ENCODE peak calls at places on chromosome 10, in four cellular contexts. One of them, this sample, is unnamed.
A peak's percentile ranks its signal among the peaks of the same experiment; 100 is the strongest.

GRCh38 chr10:105611244-105611798 is 970.2 kb downstream of the SORCS3 start:
- DNase-seq in HepG2: no peak
- DNase-seq in WTC11: no peak
- DNase-seq in K562: no peak
- DNase-seq in this sample: no peak

GRCh38 chr10:10831085-10831484 is 186.6 kb upstream of the CELF2 start:
- DNase-seq in HepG2: no peak
- DNase-seq in K562: no peak
- DNase-seq in WTC11: no peak
- DNase-seq in this sample: no peak

GRCh38 chr10:119337223-119337622 is 129.9 kb downstream of the GRK5 start:
- DNase-seq in HepG2: no peak
- DNase-seq in K562: no peak
- DNase-seq in WTC11: no peak
- DNase-seq in this sample: no peak

GRCh38 chr10:126270116-126270515 is 118.2 kb downstream of the ADAM12 start:
- DNase-seq in WTC11: no peak
- DNase-seq in HepG2: no peak
- DNase-seq in K562: no peak
- DNase-seq in this sample: no peak

GRCh38 chr10:90939648-90940047 is 18.8 kb upstream of the ANKRD1 start:
- DNase-seq in K562: no peak
- DNase-seq in WTC11: no peak
- DNase-seq in HepG2: no peak
- DNase-seq in this sample: no peak

GRCh38 chr10:104608076-104608828 is 32.8 kb upstream of the SORCS3 start:
- DNase-seq in WTC11: no peak
- DNase-seq in K562: no peak
- DNase-seq in HepG2: no peak
- DNase-seq in this sample: no peak

GRCh38 chr10:119859422-119860258 is 13.0 kb downstream of the MCMBP start:
- DNase-seq in WTC11: no peak
- DNase-seq in K562: no peak
- DNase-seq in HepG2: peak; percentile 44
- DNase-seq in this sample: peak; percentile 28

GRCh38 chr10:102347236-102347828 is 48.2 kb upstream of the NFKB2 start:
- DNase-seq in HepG2: peak; percentile 41
- DNase-seq in WTC11: peak; percentile 70
- DNase-seq in K562: no peak
- DNase-seq in this sample: peak; percentile 62

GRCh38 chr10:92891885-92892705 is 43.8 kb downstream of the EXOC6 start:
- DNase-seq in K562: peak; percentile 15
- DNase-seq in HepG2: peak; percentile 96
- DNase-seq in WTC11: no peak
- DNase-seq in this sample: peak; percentile 35

GRCh38 chr10:133464582-133465031 is 10.9 kb downstream of the SCART1 start:
- DNase-seq in HepG2: no peak
- DNase-seq in WTC11: no peak
- DNase-seq in K562: no peak
- DNase-seq in this sample: no peak

GRCh38 chr10:28681345-28681763 is 4.0 kb downstream of the BAMBI start:
- DNase-seq in K562: no peak
- DNase-seq in WTC11: no peak
- DNase-seq in HepG2: no peak
- DNase-seq in this sample: no peak

GRCh38 chr10:26735435-26735834 is 37.9 kb downstream of the PDSS1 start:
- DNase-seq in WTC11: no peak
- DNase-seq in K562: no peak
- DNase-seq in HepG2: no peak
- DNase-seq in this sample: no peak

GRCh38 chr10:118870467-118871243 is 115.9 kb upstream of the CACUL1 start:
- DNase-seq in HepG2: peak; percentile 8
- DNase-seq in WTC11: no peak
- DNase-seq in K562: no peak
- DNase-seq in this sample: peak; percentile 35

GRCh38 chr10:98262571-98262970 is 5.4 kb downstream of the LOXL4 start:
- DNase-seq in HepG2: no peak
- DNase-seq in K562: peak; percentile 18
- DNase-seq in WTC11: peak; percentile 66
- DNase-seq in this sample: no peak

GRCh38 chr10:77791506-77791905 is 135.0 kb downstream of the DLG5 start:
- DNase-seq in WTC11: no peak
- DNase-seq in K562: no peak
- DNase-seq in HepG2: no peak
- DNase-seq in this sample: no peak

GRCh38 chr10:9951481-9952257 is 1066.0 kb upstream of the CELF2 start:
- DNase-seq in K562: no peak
- DNase-seq in HepG2: no peak
- DNase-seq in WTC11: no peak
- DNase-seq in this sample: no peak

GRCh38 chr10:118101501-118101900 is 54.8 kb upstream of the RAB11FIP2 start:
- DNase-seq in K562: no peak
- DNase-seq in HepG2: no peak
- DNase-seq in WTC11: no peak
- DNase-seq in this sample: no peak

GRCh38 chr10:14129770-14130169 is 201.0 kb downstream of the FRMD4A start:
- DNase-seq in WTC11: no peak
- DNase-seq in HepG2: no peak
- DNase-seq in K562: no peak
- DNase-seq in this sample: no peak

GRCh38 chr10:90695915-90696676 is 161.7 kb downstream of the HTR7 start:
- DNase-seq in WTC11: no peak
- DNase-seq in HepG2: no peak
- DNase-seq in K562: no peak
- DNase-seq in this sample: no peak

GRCh38 chr10:26733750-26734568 is 36.5 kb downstream of the PDSS1 start:
- DNase-seq in WTC11: no peak
- DNase-seq in HepG2: peak; percentile 97
- DNase-seq in K562: no peak
- DNase-seq in this sample: no peak

GRCh38 chr10:128097783-128098182 is 28.4 kb downstream of the MKI67 start:
- DNase-seq in WTC11: no peak
- DNase-seq in K562: no peak
- DNase-seq in HepG2: no peak
- DNase-seq in this sample: no peak

GRCh38 chr10:30556189-30556588 is 73.4 kb downstream of the LYZL2 start:
- DNase-seq in WTC11: no peak
- DNase-seq in K562: no peak
- DNase-seq in HepG2: no peak
- DNase-seq in this sample: no peak

GRCh38 chr10:103696411-103697145 is 158.8 kb downstream of the SH3PXD2A start:
- DNase-seq in K562: peak; percentile 86
- DNase-seq in HepG2: no peak
- DNase-seq in WTC11: peak; percentile 55
- DNase-seq in this sample: peak; percentile 74

GRCh38 chr10:20682782-20683181 is 214.3 kb downstream of the NEBL start:
- DNase-seq in HepG2: no peak
- DNase-seq in WTC11: no peak
- DNase-seq in K562: no peak
- DNase-seq in this sample: no peak

GRCh38 chr10:51422311-51423120 is 276.9 kb downstream of the CSTF2T start:
- DNase-seq in K562: peak; percentile 23
- DNase-seq in HepG2: peak; percentile 15
- DNase-seq in WTC11: peak; percentile 57
- DNase-seq in this sample: peak; percentile 31

GRCh38 chr10:92052741-92053140 is 129.2 kb downstream of the BTAF1 start:
- DNase-seq in HepG2: no peak
- DNase-seq in WTC11: no peak
- DNase-seq in K562: no peak
- DNase-seq in this sample: no peak

GRCh38 chr10:116627386-116627933 is 6.7 kb downstream of the PNLIPRP2 start:
- DNase-seq in K562: peak; percentile 20
- DNase-seq in WTC11: peak; percentile 76
- DNase-seq in HepG2: peak; percentile 7
- DNase-seq in this sample: no peak

GRCh38 chr10:59177031-59177861 is 803 bp downstream of the PHYHIPL start:
- DNase-seq in K562: no peak
- DNase-seq in WTC11: peak; percentile 61
- DNase-seq in HepG2: peak; percentile 80
- DNase-seq in this sample: peak; percentile 15

GRCh38 chr10:67115972-67116371 is 190.1 kb downstream of the LRRTM3 start:
- DNase-seq in K562: no peak
- DNase-seq in HepG2: no peak
- DNase-seq in WTC11: no peak
- DNase-seq in this sample: no peak

GRCh38 chr10:74906631-74907030 is 80.2 kb downstream of the KAT6B start:
- DNase-seq in WTC11: no peak
- DNase-seq in K562: no peak
- DNase-seq in HepG2: no peak
- DNase-seq in this sample: no peak

GRCh38 chr10:35219292-35219691 is 92.6 kb downstream of the CREM start:
- DNase-seq in WTC11: no peak
- DNase-seq in HepG2: no peak
- DNase-seq in K562: no peak
- DNase-seq in this sample: no peak

GRCh38 chr10:49612513-49613159 is 1.2 kb upstream of the CHAT start:
- DNase-seq in K562: peak; percentile 67
- DNase-seq in WTC11: peak; percentile 84
- DNase-seq in HepG2: peak; percentile 3
- DNase-seq in this sample: peak; percentile 49

DNA sequence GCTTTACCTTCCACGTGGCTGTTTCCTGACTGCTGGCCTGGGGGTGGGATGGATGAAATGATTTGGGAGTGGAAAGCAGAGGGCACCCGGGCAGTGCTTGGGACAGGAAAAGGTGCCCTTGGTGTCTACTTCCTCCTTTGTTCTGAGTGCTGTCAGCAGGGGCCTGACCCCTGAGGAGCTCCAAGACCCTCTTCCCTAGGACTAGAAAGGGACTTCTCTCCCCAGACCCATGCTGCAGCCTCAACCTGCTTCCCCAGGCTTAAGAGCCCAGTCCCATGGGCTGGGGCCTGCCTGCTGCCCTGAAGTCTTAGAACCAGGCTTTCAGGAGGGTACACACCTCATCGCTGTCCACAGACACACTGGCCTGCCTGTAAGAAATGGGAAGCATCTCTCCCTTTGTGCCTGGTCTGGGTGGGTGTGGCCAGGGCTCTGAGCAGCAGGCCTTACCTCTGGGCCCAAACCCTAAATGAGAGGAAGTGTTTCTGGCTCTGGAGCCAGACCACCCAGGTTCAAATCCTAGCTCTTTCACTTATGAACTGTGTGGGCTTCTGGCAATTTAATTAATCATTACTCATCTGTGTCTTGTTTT is 12.9 kb downstream of the CDH23 start:
- DNase-seq in K562: no peak
- DNase-seq in HepG2: no peak
- DNase-seq in WTC11: no peak
- DNase-seq in this sample: no peak
- TF ChIP-seq ELF4 in K562: no peak
- TF ChIP-seq ELF4 in HepG2: no peak
- TF ChIP-seq ELF4 in WTC11: no peak
- TF ChIP-seq ELF4 in this sample: no peak

GRCh38 chr10:47261556-47261955 is 38.4 kb upstream of the GDF10 start:
- DNase-seq in K562: no peak
- DNase-seq in WTC11: no peak
- DNase-seq in HepG2: no peak
- DNase-seq in this sample: no peak

GRCh38 chr10:47262606-47263295 is 37.2 kb upstream of the GDF10 start:
- DNase-seq in K562: no peak
- DNase-seq in HepG2: peak; percentile 38
- DNase-seq in WTC11: no peak
- DNase-seq in this sample: no peak

GRCh38 chr10:47260505-47261111 is 39.4 kb upstream of the GDF10 start:
- DNase-seq in HepG2: no peak
- DNase-seq in WTC11: no peak
- DNase-seq in K562: no peak
- DNase-seq in this sample: no peak

GRCh38 chr10:47259521-47259920 is 40.5 kb upstream of the GDF10 start:
- DNase-seq in K562: no peak
- DNase-seq in WTC11: no peak
- DNase-seq in HepG2: no peak
- DNase-seq in this sample: no peak

DNA sequence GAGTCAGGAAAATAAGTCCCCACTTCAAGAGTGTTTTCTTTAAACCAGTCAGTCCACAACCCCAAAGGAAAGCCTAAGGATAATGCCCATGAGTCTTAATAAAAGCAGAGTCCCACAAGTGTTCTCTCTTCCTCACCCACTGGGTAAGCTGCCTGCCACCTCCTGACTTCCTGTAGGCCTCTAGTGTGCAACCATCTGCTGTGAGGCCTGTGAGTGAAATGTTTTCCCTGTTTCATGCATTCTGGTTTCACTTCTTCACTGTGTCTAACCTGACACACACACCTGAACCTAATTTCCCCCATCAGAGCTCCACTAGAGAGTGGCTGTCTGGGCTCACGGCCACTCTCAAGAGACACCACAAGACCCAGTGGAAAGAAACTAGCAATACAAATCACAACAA is 38.9 kb upstream of the GDF10 start:
- DNase-seq in WTC11: no peak
- DNase-seq in HepG2: no peak
- DNase-seq in K562: no peak
- DNase-seq in this sample: no peak
- TF ChIP-seq ELF4 in WTC11: no peak
- TF ChIP-seq ELF4 in HepG2: no peak
- TF ChIP-seq ELF4 in K562: no peak
- TF ChIP-seq ELF4 in this sample: no peak

GRCh38 chr10:93995598-93996271 is 2.0 kb downstream of the PLCE1 start:
- DNase-seq in HepG2: no peak
- DNase-seq in K562: no peak
- DNase-seq in WTC11: no peak
- DNase-seq in this sample: no peak

GRCh38 chr10:94002156-94002555 is 8.4 kb downstream of the PLCE1 start:
- DNase-seq in WTC11: no peak
- DNase-seq in HepG2: no peak
- DNase-seq in K562: no peak
- DNase-seq in this sample: no peak

GRCh38 chr10:93997546-93997945 is 3.8 kb downstream of the PLCE1 start:
- DNase-seq in HepG2: no peak
- DNase-seq in WTC11: no peak
- DNase-seq in K562: no peak
- DNase-seq in this sample: no peak

GRCh38 chr10:94000638-94001420 is 7.1 kb downstream of the PLCE1 start:
- DNase-seq in K562: no peak
- DNase-seq in WTC11: no peak
- DNase-seq in HepG2: no peak
- DNase-seq in this sample: no peak

DNA sequence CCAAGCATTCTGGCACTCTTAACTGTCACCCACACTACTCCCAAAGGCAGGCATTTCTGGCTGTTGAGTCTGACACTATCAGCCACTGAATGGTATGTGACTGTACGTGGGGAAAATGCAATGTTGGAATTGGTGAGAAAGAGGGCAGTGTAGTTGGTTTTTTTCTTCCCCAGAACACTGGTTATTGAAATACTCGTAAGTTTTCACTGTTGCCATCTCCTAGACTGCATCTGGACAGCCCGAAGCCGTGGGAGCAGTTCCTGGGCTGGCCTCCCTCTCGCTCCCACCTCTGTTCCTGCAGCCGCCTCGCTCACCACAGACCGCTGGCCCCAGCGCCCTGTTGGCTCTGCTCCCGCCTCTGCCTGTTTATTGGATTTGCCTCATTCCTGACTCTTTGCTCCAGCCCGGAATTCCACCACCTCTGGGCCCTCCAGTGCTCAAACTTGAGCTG is 5.7 kb downstream of the PLCE1 start:
- DNase-seq in HepG2: no peak
- DNase-seq in K562: no peak
- DNase-seq in WTC11: peak; percentile 32
- DNase-seq in this sample: no peak
- TF ChIP-seq ELF4 in HepG2: no peak
- TF ChIP-seq ELF4 in K562: no peak
- TF ChIP-seq ELF4 in WTC11: no peak
- TF ChIP-seq ELF4 in this sample: no peak

GRCh38 chr10:110311357-110311949 is 6.7 kb upstream of the SMNDC1 start:
- DNase-seq in HepG2: peak; percentile 42
- DNase-seq in K562: no peak
- DNase-seq in WTC11: peak; percentile 45
- DNase-seq in this sample: peak; percentile 67
- TF ChIP-seq ELF4 in HepG2: no peak
- TF ChIP-seq ELF4 in K562: no peak
- TF ChIP-seq ELF4 in WTC11: no peak
- TF ChIP-seq ELF4 in this sample: no peak

This sample was measured in HEK293T.